ENCODE peak calls at places on chromosomes 3 and 15, in six cellular contexts. One of them, this sample, is unnamed.

GRCh38 chr3:177563381-177563780 is 366.1 kb upstream of the TBL1XR1 start:
- DNase-seq in ELF-1: no peak
- DNase-seq in fibroblast of the aortic adventitia: peak; percentile 12
- DNase-seq in NCI-H774: no peak
- DNase-seq in heart left ventricle: no peak
- DNase-seq in stimulated activated naive CD8-positive, alpha-beta T cell treated with anti-CD3 and anti-CD28 coated beads, Interleukin-15, Interleukin-2, amounts not matched to agents 100 U/mL and 50 U/mL, for 24 hours: no peak
- DNase-seq in this sample: no peak

GRCh38 chr3:129085165-129085715 is 24.7 kb downstream of the GP9 start:
- DNase-seq in ELF-1: no peak
- DNase-seq in fibroblast of the aortic adventitia: no peak
- DNase-seq in NCI-H774: no peak
- DNase-seq in heart left ventricle: no peak
- DNase-seq in stimulated activated naive CD8-positive, alpha-beta T cell treated with anti-CD3 and anti-CD28 coated beads, Interleukin-15, Interleukin-2, amounts not matched to agents 100 U/mL and 50 U/mL, for 24 hours: no peak
- DNase-seq in this sample: no peak

GRCh38 chr3:104438761-104439160 is 927.9 kb upstream of the ALCAM start:
- DNase-seq in ELF-1: peak; percentile 15
- DNase-seq in fibroblast of the aortic adventitia: peak; percentile 10
- DNase-seq in NCI-H774: no peak
- DNase-seq in heart left ventricle: no peak
- DNase-seq in stimulated activated naive CD8-positive, alpha-beta T cell treated with anti-CD3 and anti-CD28 coated beads, Interleukin-15, Interleukin-2, amounts not matched to agents 100 U/mL and 50 U/mL, for 24 hours: no peak
- DNase-seq in this sample: no peak

GRCh38 chr15:47812436-47813109 is 95.3 kb downstream of the SEMA6D start:
- DNase-seq in ELF-1: no peak
- DNase-seq in fibroblast of the aortic adventitia: no peak
- DNase-seq in NCI-H774: no peak
- DNase-seq in heart left ventricle: no peak
- DNase-seq in stimulated activated naive CD8-positive, alpha-beta T cell treated with anti-CD3 and anti-CD28 coated beads, Interleukin-15, Interleukin-2, amounts not matched to agents 100 U/mL and 50 U/mL, for 24 hours: no peak
- DNase-seq in this sample: no peak

GRCh38 chr3:125110016-125110875 is 54.4 kb upstream of the HEG1 start:
- DNase-seq in ELF-1: no peak
- DNase-seq in fibroblast of the aortic adventitia: peak; percentile 97
- DNase-seq in NCI-H774: no peak
- DNase-seq in heart left ventricle: no peak
- DNase-seq in stimulated activated naive CD8-positive, alpha-beta T cell treated with anti-CD3 and anti-CD28 coated beads, Interleukin-15, Interleukin-2, amounts not matched to agents 100 U/mL and 50 U/mL, for 24 hours: peak; percentile 50
- DNase-seq in this sample: no peak

GRCh38 chr3:136937886-136938285 is 19.9 kb upstream of the IL20RB start:
- DNase-seq in ELF-1: no peak
- DNase-seq in fibroblast of the aortic adventitia: no peak
- DNase-seq in NCI-H774: no peak
- DNase-seq in heart left ventricle: no peak
- DNase-seq in stimulated activated naive CD8-positive, alpha-beta T cell treated with anti-CD3 and anti-CD28 coated beads, Interleukin-15, Interleukin-2, amounts not matched to agents 100 U/mL and 50 U/mL, for 24 hours: no peak
- DNase-seq in this sample: no peak

GRCh38 chr3:48427630-48427962 is 2.3 kb downstream of the PLXNB1 start:
- DNase-seq in ELF-1: no peak
- DNase-seq in fibroblast of the aortic adventitia: no peak
- DNase-seq in NCI-H774: no peak
- DNase-seq in heart left ventricle: no peak
- DNase-seq in stimulated activated naive CD8-positive, alpha-beta T cell treated with anti-CD3 and anti-CD28 coated beads, Interleukin-15, Interleukin-2, amounts not matched to agents 100 U/mL and 50 U/mL, for 24 hours: no peak
- DNase-seq in this sample: no peak

GRCh38 chr3:135915206-135915605 is 50.3 kb upstream of the PPP2R3A start:
- DNase-seq in ELF-1: no peak
- DNase-seq in fibroblast of the aortic adventitia: no peak
- DNase-seq in NCI-H774: no peak
- DNase-seq in heart left ventricle: no peak
- DNase-seq in stimulated activated naive CD8-positive, alpha-beta T cell treated with anti-CD3 and anti-CD28 coated beads, Interleukin-15, Interleukin-2, amounts not matched to agents 100 U/mL and 50 U/mL, for 24 hours: no peak
- DNase-seq in this sample: no peak

GRCh38 chr3:194472290-194472920 is 14.4 kb downstream of the ATP13A3 start:
- DNase-seq in ELF-1: no peak
- DNase-seq in fibroblast of the aortic adventitia: peak; percentile 86
- DNase-seq in NCI-H774: peak; percentile 82
- DNase-seq in heart left ventricle: no peak
- DNase-seq in stimulated activated naive CD8-positive, alpha-beta T cell treated with anti-CD3 and anti-CD28 coated beads, Interleukin-15, Interleukin-2, amounts not matched to agents 100 U/mL and 50 U/mL, for 24 hours: no peak
- DNase-seq in this sample: peak; percentile 1

GRCh38 chr15:32855942-32856341 is 138.1 kb downstream of the GREM1 start:
- DNase-seq in ELF-1: peak; percentile 81
- DNase-seq in fibroblast of the aortic adventitia: peak; percentile 99
- DNase-seq in NCI-H774: no peak
- DNase-seq in heart left ventricle: peak; percentile 6
- DNase-seq in stimulated activated naive CD8-positive, alpha-beta T cell treated with anti-CD3 and anti-CD28 coated beads, Interleukin-15, Interleukin-2, amounts not matched to agents 100 U/mL and 50 U/mL, for 24 hours: no peak
- DNase-seq in this sample: no peak

GRCh38 chr3:42898896-42899675 is 6.9 kb upstream of the ZNF662 start:
- DNase-seq in ELF-1: no peak
- DNase-seq in fibroblast of the aortic adventitia: no peak
- DNase-seq in NCI-H774: no peak
- DNase-seq in heart left ventricle: no peak
- DNase-seq in stimulated activated naive CD8-positive, alpha-beta T cell treated with anti-CD3 and anti-CD28 coated beads, Interleukin-15, Interleukin-2, amounts not matched to agents 100 U/mL and 50 U/mL, for 24 hours: no peak
- DNase-seq in this sample: no peak

GRCh38 chr15:91909574-91909973 is 56.1 kb downstream of the SLCO3A1 start:
- DNase-seq in ELF-1: no peak
- DNase-seq in fibroblast of the aortic adventitia: no peak
- DNase-seq in NCI-H774: no peak
- DNase-seq in heart left ventricle: no peak
- DNase-seq in stimulated activated naive CD8-positive, alpha-beta T cell treated with anti-CD3 and anti-CD28 coated beads, Interleukin-15, Interleukin-2, amounts not matched to agents 100 U/mL and 50 U/mL, for 24 hours: no peak
- DNase-seq in this sample: peak; percentile 5

GRCh38 chr15:67836134-67836455 is 3.8 kb downstream of the RNU6-1 start:
- DNase-seq in ELF-1: no peak
- DNase-seq in fibroblast of the aortic adventitia: no peak
- DNase-seq in NCI-H774: no peak
- DNase-seq in heart left ventricle: no peak
- DNase-seq in stimulated activated naive CD8-positive, alpha-beta T cell treated with anti-CD3 and anti-CD28 coated beads, Interleukin-15, Interleukin-2, amounts not matched to agents 100 U/mL and 50 U/mL, for 24 hours: no peak
- DNase-seq in this sample: no peak

GRCh38 chr15:74635228-74635627 is 19.6 kb downstream of the CLK3 start:
- DNase-seq in ELF-1: peak; percentile 71
- DNase-seq in fibroblast of the aortic adventitia: peak; percentile 72
- DNase-seq in NCI-H774: peak; percentile 31
- DNase-seq in heart left ventricle: no peak
- DNase-seq in stimulated activated naive CD8-positive, alpha-beta T cell treated with anti-CD3 and anti-CD28 coated beads, Interleukin-15, Interleukin-2, amounts not matched to agents 100 U/mL and 50 U/mL, for 24 hours: peak; percentile 75
- DNase-seq in this sample: peak; percentile 46

GRCh38 chr3:194869482-194870169 is 183.9 kb downstream of the FAM43A start:
- DNase-seq in ELF-1: no peak
- DNase-seq in fibroblast of the aortic adventitia: peak; percentile 85
- DNase-seq in NCI-H774: no peak
- DNase-seq in heart left ventricle: no peak
- DNase-seq in stimulated activated naive CD8-positive, alpha-beta T cell treated with anti-CD3 and anti-CD28 coated beads, Interleukin-15, Interleukin-2, amounts not matched to agents 100 U/mL and 50 U/mL, for 24 hours: no peak
- DNase-seq in this sample: no peak

GRCh38 chr3:168961271-168961670 is 702.2 kb downstream of the MECOM start:
- DNase-seq in ELF-1: no peak
- DNase-seq in fibroblast of the aortic adventitia: no peak
- DNase-seq in NCI-H774: no peak
- DNase-seq in heart left ventricle: no peak
- DNase-seq in stimulated activated naive CD8-positive, alpha-beta T cell treated with anti-CD3 and anti-CD28 coated beads, Interleukin-15, Interleukin-2, amounts not matched to agents 100 U/mL and 50 U/mL, for 24 hours: no peak
- DNase-seq in this sample: no peak

GRCh38 chr3:195069501-195070251 is 201.3 kb downstream of the XXYLT1 start:
- DNase-seq in ELF-1: no peak
- DNase-seq in fibroblast of the aortic adventitia: no peak
- DNase-seq in NCI-H774: no peak
- DNase-seq in heart left ventricle: peak; percentile 4
- DNase-seq in stimulated activated naive CD8-positive, alpha-beta T cell treated with anti-CD3 and anti-CD28 coated beads, Interleukin-15, Interleukin-2, amounts not matched to agents 100 U/mL and 50 U/mL, for 24 hours: no peak
- DNase-seq in this sample: no peak

GRCh38 chr3:15102833-15103232 is 3.9 kb upstream of the RBSN start:
- DNase-seq in ELF-1: no peak
- DNase-seq in fibroblast of the aortic adventitia: peak; percentile 57
- DNase-seq in NCI-H774: peak; percentile 1
- DNase-seq in heart left ventricle: peak; percentile 36
- DNase-seq in stimulated activated naive CD8-positive, alpha-beta T cell treated with anti-CD3 and anti-CD28 coated beads, Interleukin-15, Interleukin-2, amounts not matched to agents 100 U/mL and 50 U/mL, for 24 hours: no peak
- DNase-seq in this sample: no peak

GRCh38 chr3:130250982-130251381 is 94.5 kb upstream of the COL6A5 start:
- DNase-seq in ELF-1: no peak
- DNase-seq in fibroblast of the aortic adventitia: no peak
- DNase-seq in NCI-H774: no peak
- DNase-seq in heart left ventricle: no peak
- DNase-seq in stimulated activated naive CD8-positive, alpha-beta T cell treated with anti-CD3 and anti-CD28 coated beads, Interleukin-15, Interleukin-2, amounts not matched to agents 100 U/mL and 50 U/mL, for 24 hours: no peak
- DNase-seq in this sample: no peak

GRCh38 chr15:49844390-49844789 is 223.5 kb downstream of the DTWD1 start:
- DNase-seq in ELF-1: no peak
- DNase-seq in fibroblast of the aortic adventitia: no peak
- DNase-seq in NCI-H774: no peak
- DNase-seq in heart left ventricle: no peak
- DNase-seq in stimulated activated naive CD8-positive, alpha-beta T cell treated with anti-CD3 and anti-CD28 coated beads, Interleukin-15, Interleukin-2, amounts not matched to agents 100 U/mL and 50 U/mL, for 24 hours: no peak
- DNase-seq in this sample: no peak

GRCh38 chr3:129330413-129330812 is 51.7 kb downstream of the HMCES start:
- DNase-seq in ELF-1: no peak
- DNase-seq in fibroblast of the aortic adventitia: no peak
- DNase-seq in NCI-H774: no peak
- DNase-seq in heart left ventricle: no peak
- DNase-seq in stimulated activated naive CD8-positive, alpha-beta T cell treated with anti-CD3 and anti-CD28 coated beads, Interleukin-15, Interleukin-2, amounts not matched to agents 100 U/mL and 50 U/mL, for 24 hours: no peak
- DNase-seq in this sample: no peak

GRCh38 chr3:120475722-120476385 is 25.1 kb upstream of the FSTL1 start:
- DNase-seq in ELF-1: no peak
- DNase-seq in fibroblast of the aortic adventitia: no peak
- DNase-seq in NCI-H774: no peak
- DNase-seq in heart left ventricle: no peak
- DNase-seq in stimulated activated naive CD8-positive, alpha-beta T cell treated with anti-CD3 and anti-CD28 coated beads, Interleukin-15, Interleukin-2, amounts not matched to agents 100 U/mL and 50 U/mL, for 24 hours: no peak
- DNase-seq in this sample: no peak

GRCh38 chr15:33107950-33108349 is 86.6 kb downstream of the FMN1 start:
- DNase-seq in ELF-1: no peak
- DNase-seq in fibroblast of the aortic adventitia: peak; percentile 40
- DNase-seq in NCI-H774: no peak
- DNase-seq in heart left ventricle: no peak
- DNase-seq in stimulated activated naive CD8-positive, alpha-beta T cell treated with anti-CD3 and anti-CD28 coated beads, Interleukin-15, Interleukin-2, amounts not matched to agents 100 U/mL and 50 U/mL, for 24 hours: no peak
- DNase-seq in this sample: no peak

GRCh38 chr3:65126527-65127440 is 439.0 kb upstream of the ADAMTS9 start:
- DNase-seq in ELF-1: no peak
- DNase-seq in fibroblast of the aortic adventitia: peak; percentile 47
- DNase-seq in NCI-H774: no peak
- DNase-seq in heart left ventricle: no peak
- DNase-seq in stimulated activated naive CD8-positive, alpha-beta T cell treated with anti-CD3 and anti-CD28 coated beads, Interleukin-15, Interleukin-2, amounts not matched to agents 100 U/mL and 50 U/mL, for 24 hours: no peak
- DNase-seq in this sample: no peak

GRCh38 chr3:30368978-30369377 is 237.4 kb upstream of the TGFBR2 start:
- DNase-seq in ELF-1: no peak
- DNase-seq in fibroblast of the aortic adventitia: peak; percentile 80
- DNase-seq in NCI-H774: no peak
- DNase-seq in heart left ventricle: no peak
- DNase-seq in stimulated activated naive CD8-positive, alpha-beta T cell treated with anti-CD3 and anti-CD28 coated beads, Interleukin-15, Interleukin-2, amounts not matched to agents 100 U/mL and 50 U/mL, for 24 hours: no peak
- DNase-seq in this sample: no peak